ENCODE peak calls at places on chromosomes 11 and 22, in seven cellular contexts. Z, K, U, R, V, S and M are unnamed samples.

GRCh38 chr22:46148336-46148735 is 2.0 kb upstream of the PPARA start:
- DNase-seq in S (no peak), R (no peak), V (no peak), Z (no peak), K (no peak), U (no peak), M (no peak)

GRCh38 chr22:36144886-36145541 is 15.5 kb downstream of the APOL3 start:
- DNase-seq in V (peak), Z (no peak), R (peak), S (peak), K (peak), U (peak), M (peak)

GRCh38 chr11:93330446-93330984 is at the start of gene DEUP1:
- DNase-seq in Z (no peak), V (no peak), S (peak), R (no peak), K (no peak), U (peak), M (no peak)

GRCh38 chr11:123419720-123420466 is 10.2 kb upstream of the GRAMD1B start:
- DNase-seq in U (no peak), Z (no peak), K (no peak), S (no peak), V (no peak), R (no peak), M (no peak)

GRCh38 chr11:119029340-119030028 is 1.2 kb downstream of the SLC37A4 start:
- DNase-seq in Z (no peak), R (peak), V (no peak), S (peak), U (peak), K (no peak), M (no peak)

GRCh38 chr11:130418210-130418609 is 10.2 kb downstream of the ADAMTS8 start:
- DNase-seq in S (no peak), V (no peak), K (no peak), R (no peak), U (no peak), Z (no peak), M (no peak)

GRCh38 chr11:62217191-62217748 is 8.8 kb downstream of the SCGB2A1 start:
- DNase-seq in R (peak), Z (no peak), S (peak), K (no peak), U (no peak), V (no peak), M (peak)

GRCh38 chr22:45612940-45613339 is 58.7 kb upstream of the ATXN10 start:
- DNase-seq in K (no peak), Z (no peak), V (no peak), R (no peak), S (no peak), U (no peak), M (no peak)

GRCh38 chr22:24424001-24424900 is 3.1 kb upstream of the ADORA2A start:
- DNase-seq in V (no peak), Z (no peak), U (no peak), S (peak), R (no peak), K (no peak), M (no peak)

GRCh38 chr22:48843640-48844039 is 984.0 kb downstream of the BRD1 start:
- DNase-seq in R (no peak), Z (no peak), K (no peak), V (no peak), U (no peak), S (no peak), M (no peak)

DNA sequence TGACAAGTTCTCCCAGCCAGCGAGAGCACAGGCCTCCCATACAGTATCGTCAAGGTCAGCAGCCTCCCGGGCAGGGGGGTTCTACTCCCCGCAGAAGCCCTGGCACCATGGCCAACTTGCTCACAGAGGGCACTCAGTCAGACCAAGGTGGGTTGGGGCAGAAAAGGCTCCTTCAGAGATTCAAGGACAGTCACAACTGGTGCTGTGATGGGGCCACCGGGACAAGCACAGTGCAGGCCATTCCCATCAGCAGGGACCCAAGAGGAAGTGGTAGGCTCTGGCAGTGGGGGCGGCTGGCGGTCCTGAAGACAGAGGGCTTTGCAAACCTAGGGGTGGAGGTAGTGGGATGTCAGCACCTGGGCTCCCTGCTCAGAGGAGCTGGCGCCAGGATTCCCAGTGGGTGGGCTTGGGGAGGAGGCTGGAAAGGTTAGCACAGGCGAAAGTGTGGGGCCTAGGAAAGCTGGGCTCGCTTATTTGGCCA is 5.3 kb upstream of the NEAT1 start:
- DNase-seq in S (no peak), V (no peak), Z (no peak), R (no peak), K (no peak), U (no peak), M (no peak)
- TF ChIP-seq JUND in S (no peak), V (no peak), Z (no peak), R (no peak), K (no peak), U (no peak), M (no peak)

GRCh38 chr11:114553642-114554041 is 6.0 kb downstream of the NXPE1 start:
- DNase-seq in U (no peak), S (no peak), V (no peak), R (no peak), Z (no peak), K (no peak), M (no peak)
- TF ChIP-seq JUND in U (no peak), S (no peak), V (no peak), R (no peak), Z (no peak), K (no peak), M (no peak)

GRCh38 chr11:30508594-30508993 is 77.6 kb downstream of the MPPED2 start:
- DNase-seq in R (no peak), K (no peak), S (no peak), V (no peak), U (no peak), Z (no peak), M (no peak)
- TF ChIP-seq JUND in R (no peak), K (no peak), S (no peak), V (no peak), U (no peak), Z (no peak), M (no peak)

DNA sequence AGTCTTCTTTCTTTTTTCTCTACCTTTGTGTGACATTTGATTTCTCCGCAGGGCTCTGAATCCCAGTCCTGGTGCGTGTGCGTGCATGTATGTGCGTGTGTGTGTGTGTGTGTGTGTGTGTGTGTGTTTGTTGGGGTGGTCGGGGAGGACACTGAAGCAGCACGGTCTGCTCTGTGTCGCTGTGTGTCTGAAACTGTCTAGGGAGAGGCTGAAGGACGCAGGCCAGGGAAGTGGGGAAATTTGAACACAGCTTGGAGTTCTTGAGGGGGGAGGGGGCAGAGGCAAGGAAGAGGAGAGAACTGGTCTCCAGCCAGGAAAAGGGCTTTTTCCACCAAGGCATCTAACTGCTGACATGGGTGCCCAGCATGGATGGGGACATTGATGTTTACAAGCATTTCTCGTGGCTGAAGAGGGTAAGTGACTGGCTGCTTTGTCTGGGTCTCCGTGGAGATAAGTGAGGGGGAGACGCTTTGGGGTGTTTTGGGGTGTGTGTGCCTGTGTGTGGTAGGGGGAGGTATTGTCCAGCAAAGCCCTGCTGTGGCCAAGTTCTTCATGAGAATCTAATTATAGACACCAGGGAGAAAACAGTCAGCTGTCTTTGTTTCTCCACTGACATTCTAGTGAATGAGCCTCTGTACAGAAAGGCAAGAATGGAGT is 63.6 kb downstream of the PPFIBP2 start:
- DNase-seq in Z (no peak), S (no peak), R (no peak), V (no peak), U (peak), K (no peak), M (no peak)
- TF ChIP-seq JUND in Z (no peak), S (no peak), R (no peak), V (no peak), U (no peak), K (no peak), M (no peak)

DNA sequence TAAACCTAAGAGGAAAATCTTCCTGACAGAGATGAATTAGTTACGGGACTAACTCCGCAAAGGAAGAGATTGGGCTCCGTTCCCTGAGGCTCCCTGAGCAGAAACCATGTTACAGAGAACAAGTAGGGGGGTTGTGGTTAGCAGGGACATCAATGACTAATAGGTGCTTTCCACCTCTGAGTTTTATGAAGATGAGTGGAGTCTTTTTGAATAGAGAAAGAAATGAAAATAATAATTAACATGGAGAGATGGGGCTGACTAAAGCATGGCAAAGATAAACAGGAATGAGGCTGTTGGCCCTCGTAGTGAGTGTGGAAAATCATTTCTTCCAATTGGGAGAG is 47.5 kb upstream of the PICALM start:
- DNase-seq in U (peak), V (no peak), K (no peak), Z (peak), R (no peak), S (no peak), M (no peak)
- TF ChIP-seq JUND in U (peak), V (no peak), K (no peak), Z (peak), R (no peak), S (no peak), M (no peak)

GRCh38 chr22:43833286-43834240 is 21.5 kb upstream of the EFCAB6 start:
- DNase-seq in Z (no peak), V (no peak), S (no peak), K (no peak), R (no peak), U (no peak), M (no peak)

GRCh38 chr22:43837666-43838065 is 24.6 kb downstream of the SULT4A1 start:
- DNase-seq in Z (no peak), K (no peak), V (no peak), S (no peak), U (no peak), R (no peak), M (no peak)

GRCh38 chr22:43838161-43838560 is 24.2 kb downstream of the SULT4A1 start:
- DNase-seq in Z (no peak), S (no peak), V (no peak), U (no peak), K (no peak), R (no peak), M (no peak)

GRCh38 chr22:43835166-43835565 is 23.1 kb upstream of the EFCAB6 start:
- DNase-seq in R (no peak), U (no peak), K (no peak), S (no peak), Z (no peak), V (no peak), M (no peak)

DNA sequence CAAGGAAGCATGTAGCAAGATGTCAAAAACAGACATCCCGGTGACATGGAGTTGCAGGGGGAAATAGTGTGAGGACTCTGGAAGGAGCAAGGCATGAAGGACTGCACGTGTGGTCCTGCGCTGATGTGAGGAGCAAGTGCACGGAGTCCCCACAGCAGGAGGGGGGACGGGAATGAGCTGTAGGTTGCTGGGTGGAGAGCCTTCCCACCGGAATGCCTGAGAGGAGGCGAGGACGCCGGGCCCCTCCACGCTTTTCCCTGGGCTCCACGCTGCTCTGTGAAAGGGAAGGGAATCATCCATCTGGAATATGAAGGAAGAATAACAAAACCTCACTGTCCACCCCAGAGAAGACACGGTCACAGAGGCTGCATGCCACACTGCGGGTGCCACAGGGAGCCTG is 23.6 kb upstream of the EFCAB6 start:
- DNase-seq in S (no peak), U (no peak), Z (no peak), V (no peak), R (no peak), K (no peak), M (no peak)
- TF ChIP-seq JUND in S (no peak), U (no peak), Z (no peak), V (no peak), R (no peak), K (no peak), M (no peak)

GRCh38 chr11:44627911-44628729 is 62.7 kb downstream of the CD82 start:
- DNase-seq in R (no peak), V (no peak), U (peak), K (no peak), S (no peak), Z (no peak), M (no peak)
- TF ChIP-seq JUND in R (no peak), V (no peak), U (no peak), K (no peak), S (no peak), Z (no peak), M (no peak)